ENCODE peak calls at places on chromosomes 16 and 17, in ten cellular contexts. One of them, this sample, is unnamed.

GRCh38 chr17:7047566-7047965 is 3.7 kb upstream of the SLC16A11 start:
- DNase-seq in cardiac fibroblast: peak
- DNase-seq in vagina: no peak
- DNase-seq in lower lobe of right lung: no peak
- DNase-seq in sigmoid colon: no peak
- DNase-seq in brain microvascular endothelial cell: no peak
- DNase-seq in lung: no peak
- DNase-seq in HCT116: no peak
- DNase-seq in thyroid gland: no peak
- DNase-seq in ascending aorta: no peak
- DNase-seq in this sample: no peak

GRCh38 chr17:55451203-55451641 is 29.6 kb upstream of the MMD start:
- DNase-seq in cardiac fibroblast: peak
- DNase-seq in vagina: no peak
- DNase-seq in lower lobe of right lung: no peak
- DNase-seq in sigmoid colon: no peak
- DNase-seq in brain microvascular endothelial cell: peak
- DNase-seq in lung: no peak
- DNase-seq in HCT116: no peak
- DNase-seq in thyroid gland: peak
- DNase-seq in ascending aorta: no peak
- DNase-seq in this sample: no peak

GRCh38 chr16:56353054-56353921 is 72.1 kb downstream of the AMFR start:
- DNase-seq in cardiac fibroblast: no peak
- DNase-seq in vagina: no peak
- DNase-seq in lower lobe of right lung: peak
- DNase-seq in sigmoid colon: peak
- DNase-seq in brain microvascular endothelial cell: no peak
- DNase-seq in lung: no peak
- DNase-seq in HCT116: no peak
- DNase-seq in thyroid gland: no peak
- DNase-seq in ascending aorta: no peak
- DNase-seq in this sample: peak

GRCh38 chr17:64773836-64774761 is 112.0 kb upstream of the SMURF2 start:
- DNase-seq in cardiac fibroblast: peak
- DNase-seq in vagina: no peak
- DNase-seq in lower lobe of right lung: peak
- DNase-seq in sigmoid colon: no peak
- DNase-seq in brain microvascular endothelial cell: peak
- DNase-seq in lung: peak
- DNase-seq in HCT116: peak
- DNase-seq in thyroid gland: peak
- DNase-seq in ascending aorta: no peak
- DNase-seq in this sample: no peak

GRCh38 chr16:88651276-88651988 is 579 bp upstream of the CYBA start:
- DNase-seq in cardiac fibroblast: peak
- DNase-seq in vagina: no peak
- DNase-seq in lower lobe of right lung: peak
- DNase-seq in sigmoid colon: no peak
- DNase-seq in brain microvascular endothelial cell: peak
- DNase-seq in lung: peak
- DNase-seq in HCT116: peak
- DNase-seq in thyroid gland: peak
- DNase-seq in ascending aorta: peak
- DNase-seq in this sample: no peak

GRCh38 chr17:74192950-74193781 is 10.3 kb upstream of the RPL38 start:
- DNase-seq in cardiac fibroblast: peak
- DNase-seq in vagina: no peak
- DNase-seq in lower lobe of right lung: peak
- DNase-seq in sigmoid colon: peak
- DNase-seq in brain microvascular endothelial cell: no peak
- DNase-seq in lung: no peak
- DNase-seq in HCT116: no peak
- DNase-seq in thyroid gland: no peak
- DNase-seq in ascending aorta: peak
- DNase-seq in this sample: no peak

GRCh38 chr17:73803867-73804539 is 159.8 kb upstream of the SDK2 start:
- DNase-seq in cardiac fibroblast: no peak
- DNase-seq in vagina: no peak
- DNase-seq in lower lobe of right lung: no peak
- DNase-seq in sigmoid colon: no peak
- DNase-seq in brain microvascular endothelial cell: no peak
- DNase-seq in lung: no peak
- DNase-seq in HCT116: no peak
- DNase-seq in thyroid gland: no peak
- DNase-seq in ascending aorta: no peak
- DNase-seq in this sample: no peak

GRCh38 chr17:17070931-17071330 is 28.7 kb downstream of the MPRIP start:
- DNase-seq in cardiac fibroblast: no peak
- DNase-seq in vagina: no peak
- DNase-seq in lower lobe of right lung: no peak
- DNase-seq in sigmoid colon: peak
- DNase-seq in brain microvascular endothelial cell: no peak
- DNase-seq in lung: no peak
- DNase-seq in HCT116: no peak
- DNase-seq in thyroid gland: no peak
- DNase-seq in ascending aorta: no peak
- DNase-seq in this sample: peak

GRCh38 chr17:9615486-9615885 is 29.8 kb upstream of the USP43 start:
- DNase-seq in cardiac fibroblast: no peak
- DNase-seq in vagina: no peak
- DNase-seq in lower lobe of right lung: no peak
- DNase-seq in sigmoid colon: no peak
- DNase-seq in brain microvascular endothelial cell: no peak
- DNase-seq in lung: no peak
- DNase-seq in HCT116: no peak
- DNase-seq in thyroid gland: no peak
- DNase-seq in ascending aorta: no peak
- DNase-seq in this sample: no peak

GRCh38 chr17:75480281-75480680 is 23.8 kb downstream of the TMEM94 start:
- DNase-seq in cardiac fibroblast: no peak
- DNase-seq in vagina: no peak
- DNase-seq in lower lobe of right lung: no peak
- DNase-seq in sigmoid colon: no peak
- DNase-seq in brain microvascular endothelial cell: no peak
- DNase-seq in lung: no peak
- DNase-seq in HCT116: no peak
- DNase-seq in thyroid gland: no peak
- DNase-seq in ascending aorta: no peak
- DNase-seq in this sample: no peak

GRCh38 chr16:74521691-74522090 is 85.2 kb downstream of the GLG1 start:
- DNase-seq in cardiac fibroblast: peak
- DNase-seq in vagina: no peak
- DNase-seq in lower lobe of right lung: no peak
- DNase-seq in sigmoid colon: no peak
- DNase-seq in brain microvascular endothelial cell: peak
- DNase-seq in lung: no peak
- DNase-seq in HCT116: no peak
- DNase-seq in thyroid gland: no peak
- DNase-seq in ascending aorta: no peak
- DNase-seq in this sample: no peak

GRCh38 chr16:3582276-3583165 is 5.3 kb upstream of the NLRC3 start:
- DNase-seq in cardiac fibroblast: no peak
- DNase-seq in vagina: no peak
- DNase-seq in lower lobe of right lung: no peak
- DNase-seq in sigmoid colon: no peak
- DNase-seq in brain microvascular endothelial cell: no peak
- DNase-seq in lung: no peak
- DNase-seq in HCT116: no peak
- DNase-seq in thyroid gland: no peak
- DNase-seq in ascending aorta: no peak
- DNase-seq in this sample: no peak

GRCh38 chr16:50303605-50304466 is 37.5 kb downstream of the ADCY7 start:
- DNase-seq in cardiac fibroblast: peak
- DNase-seq in vagina: no peak
- DNase-seq in lower lobe of right lung: peak
- DNase-seq in sigmoid colon: peak
- DNase-seq in brain microvascular endothelial cell: peak
- DNase-seq in lung: peak
- DNase-seq in HCT116: no peak
- DNase-seq in thyroid gland: peak
- DNase-seq in ascending aorta: no peak
- DNase-seq in this sample: peak

GRCh38 chr17:8387914-8388651 is 5.1 kb upstream of the RPL26 start:
- DNase-seq in cardiac fibroblast: no peak
- DNase-seq in vagina: no peak
- DNase-seq in lower lobe of right lung: no peak
- DNase-seq in sigmoid colon: peak
- DNase-seq in brain microvascular endothelial cell: no peak
- DNase-seq in lung: no peak
- DNase-seq in HCT116: no peak
- DNase-seq in thyroid gland: no peak
- DNase-seq in ascending aorta: no peak
- DNase-seq in this sample: no peak

GRCh38 chr17:50672831-50673551 is 34.7 kb downstream of the ANKRD40 start:
- DNase-seq in cardiac fibroblast: no peak
- DNase-seq in vagina: no peak
- DNase-seq in lower lobe of right lung: no peak
- DNase-seq in sigmoid colon: peak
- DNase-seq in brain microvascular endothelial cell: no peak
- DNase-seq in lung: no peak
- DNase-seq in HCT116: no peak
- DNase-seq in thyroid gland: no peak
- DNase-seq in ascending aorta: peak
- DNase-seq in this sample: no peak

GRCh38 chr16:1691956-1692355 is 13.9 kb downstream of the JPT2 start:
- DNase-seq in cardiac fibroblast: peak
- DNase-seq in vagina: no peak
- DNase-seq in lower lobe of right lung: no peak
- DNase-seq in sigmoid colon: no peak
- DNase-seq in brain microvascular endothelial cell: peak
- DNase-seq in lung: no peak
- DNase-seq in HCT116: no peak
- DNase-seq in thyroid gland: no peak
- DNase-seq in ascending aorta: no peak
- DNase-seq in this sample: no peak

GRCh38 chr17:75932852-75933251 is 8.0 kb downstream of the FBF1 start:
- DNase-seq in cardiac fibroblast: no peak
- DNase-seq in vagina: no peak
- DNase-seq in lower lobe of right lung: no peak
- DNase-seq in sigmoid colon: no peak
- DNase-seq in brain microvascular endothelial cell: no peak
- DNase-seq in lung: no peak
- DNase-seq in HCT116: no peak
- DNase-seq in thyroid gland: no peak
- DNase-seq in ascending aorta: no peak
- DNase-seq in this sample: no peak

GRCh38 chr17:28381141-28381825 is 9.8 kb downstream of the SARM1 start:
- DNase-seq in cardiac fibroblast: no peak
- DNase-seq in vagina: no peak
- DNase-seq in lower lobe of right lung: peak
- DNase-seq in sigmoid colon: no peak
- DNase-seq in brain microvascular endothelial cell: no peak
- DNase-seq in lung: peak
- DNase-seq in HCT116: no peak
- DNase-seq in thyroid gland: peak
- DNase-seq in ascending aorta: no peak
- DNase-seq in this sample: peak
- TF ChIP-seq CTCF in cardiac fibroblast: no peak
- TF ChIP-seq CTCF in vagina: no peak
- TF ChIP-seq CTCF in lower lobe of right lung: peak
- TF ChIP-seq CTCF in sigmoid colon: no peak
- TF ChIP-seq CTCF in brain microvascular endothelial cell: peak
- TF ChIP-seq CTCF in lung: no peak
- TF ChIP-seq CTCF in HCT116: no peak
- TF ChIP-seq CTCF in thyroid gland: no peak
- TF ChIP-seq CTCF in ascending aorta: no peak
- TF ChIP-seq CTCF in this sample: no peak

DNA sequence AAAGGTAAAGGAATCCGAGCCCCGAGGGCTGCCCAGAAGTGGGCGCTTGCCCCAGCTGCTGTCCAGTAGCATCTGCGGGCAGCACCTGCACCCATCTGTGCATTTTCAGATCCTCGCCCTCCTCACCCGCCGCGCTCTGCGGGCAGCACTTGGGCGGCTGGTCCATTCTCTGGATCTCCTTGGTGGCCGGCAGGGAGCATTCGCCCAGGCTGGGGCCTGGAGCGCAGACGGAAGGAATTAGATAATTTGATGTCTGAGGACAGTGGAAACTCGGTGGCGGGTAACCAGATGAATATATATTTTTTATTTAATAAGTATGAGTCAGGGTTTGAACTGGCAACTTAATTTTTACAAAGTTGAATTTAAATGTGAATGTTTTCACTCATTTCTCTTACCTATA is 88.5 kb downstream of the NPIPB11 start:
- DNase-seq in cardiac fibroblast: no peak
- DNase-seq in vagina: no peak
- DNase-seq in lower lobe of right lung: no peak
- DNase-seq in sigmoid colon: no peak
- DNase-seq in brain microvascular endothelial cell: no peak
- DNase-seq in lung: no peak
- DNase-seq in HCT116: no peak
- DNase-seq in thyroid gland: no peak
- DNase-seq in ascending aorta: no peak
- DNase-seq in this sample: no peak
- TF ChIP-seq CTCF in cardiac fibroblast: no peak
- TF ChIP-seq CTCF in vagina: no peak
- TF ChIP-seq CTCF in lower lobe of right lung: peak
- TF ChIP-seq CTCF in sigmoid colon: no peak
- TF ChIP-seq CTCF in brain microvascular endothelial cell: no peak
- TF ChIP-seq CTCF in lung: no peak
- TF ChIP-seq CTCF in HCT116: no peak
- TF ChIP-seq CTCF in thyroid gland: no peak
- TF ChIP-seq CTCF in ascending aorta: no peak
- TF ChIP-seq CTCF in this sample: peak

GRCh38 chr16:685967-686366 is 1.8 kb upstream of the JMJD8 start:
- DNase-seq in cardiac fibroblast: peak
- DNase-seq in vagina: no peak
- DNase-seq in lower lobe of right lung: peak
- DNase-seq in sigmoid colon: no peak
- DNase-seq in brain microvascular endothelial cell: no peak
- DNase-seq in lung: no peak
- DNase-seq in HCT116: no peak
- DNase-seq in thyroid gland: peak
- DNase-seq in ascending aorta: no peak
- DNase-seq in this sample: no peak
- TF ChIP-seq CTCF in cardiac fibroblast: peak
- TF ChIP-seq CTCF in vagina: no peak
- TF ChIP-seq CTCF in lower lobe of right lung: peak
- TF ChIP-seq CTCF in sigmoid colon: no peak
- TF ChIP-seq CTCF in brain microvascular endothelial cell: peak
- TF ChIP-seq CTCF in lung: no peak
- TF ChIP-seq CTCF in HCT116: peak
- TF ChIP-seq CTCF in thyroid gland: no peak
- TF ChIP-seq CTCF in ascending aorta: no peak
- TF ChIP-seq CTCF in this sample: peak

DNA sequence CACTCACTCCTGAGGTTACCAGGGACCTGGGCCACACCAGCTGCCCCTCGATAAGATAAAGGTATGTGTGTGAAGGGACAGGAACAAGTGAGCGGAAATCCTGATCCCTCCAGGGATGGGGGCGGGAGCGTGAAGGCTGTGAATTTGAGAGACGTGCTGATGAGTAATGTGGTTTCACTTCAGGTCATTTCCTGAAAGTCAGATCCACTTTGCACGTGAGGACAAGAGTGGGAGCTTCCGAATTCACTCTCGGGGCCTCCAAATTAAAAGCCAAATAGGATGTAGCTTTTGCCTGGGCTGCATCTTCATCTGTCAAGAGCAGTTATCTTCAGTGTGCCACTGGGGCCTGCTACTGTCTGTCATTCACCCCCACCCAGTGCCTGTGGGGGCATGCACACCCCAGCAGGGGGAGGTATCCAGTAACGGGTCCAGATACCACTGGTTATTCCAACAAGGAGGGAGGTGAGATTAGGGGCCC is 87.4 kb upstream of the LHX1 start:
- DNase-seq in cardiac fibroblast: peak
- DNase-seq in vagina: no peak
- DNase-seq in lower lobe of right lung: no peak
- DNase-seq in sigmoid colon: no peak
- DNase-seq in brain microvascular endothelial cell: peak
- DNase-seq in lung: no peak
- DNase-seq in HCT116: peak
- DNase-seq in thyroid gland: no peak
- DNase-seq in ascending aorta: no peak
- DNase-seq in this sample: no peak
- TF ChIP-seq CTCF in cardiac fibroblast: peak
- TF ChIP-seq CTCF in vagina: no peak
- TF ChIP-seq CTCF in lower lobe of right lung: no peak
- TF ChIP-seq CTCF in sigmoid colon: no peak
- TF ChIP-seq CTCF in brain microvascular endothelial cell: peak
- TF ChIP-seq CTCF in lung: no peak
- TF ChIP-seq CTCF in HCT116: peak
- TF ChIP-seq CTCF in thyroid gland: no peak
- TF ChIP-seq CTCF in ascending aorta: no peak
- TF ChIP-seq CTCF in this sample: peak

This sample was measured in chondrocyte.